ENCODE peak calls at places on chromosomes 2 and 18, in six cellular contexts. U is psoas muscle, R is AG04450, E is cardiac muscle cell, T is A549, K is fibroblast of villous mesenchyme. G is an unnamed sample.

GRCh38 chr2:74685408-74685807 is 31.4 kb downstream of the SEMA4F start:
- DNase-seq in U (no peak), R (no peak), E (no peak), T (no peak), K (no peak), G (no peak)

GRCh38 chr2:15705310-15705709 is 113.6 kb downstream of the DDX1 start:
- DNase-seq in U (no peak), R (no peak), E (no peak), T (no peak), K (no peak), G (no peak)

GRCh38 chr18:10953672-10954071 is 195.7 kb downstream of the PIEZO2 start:
- DNase-seq in U (no peak), R (no peak), E (no peak), T (no peak), K (peak; percentile 13), G (no peak)

GRCh38 chr2:128638741-128639477 is 320.2 kb upstream of the HS6ST1 start:
- DNase-seq in U (no peak), R (no peak), E (no peak), T (no peak), K (no peak), G (peak; percentile 98)

GRCh38 chr2:235595420-235596010 is 101.7 kb downstream of the AGAP1 start:
- DNase-seq in U (peak; percentile 80), R (peak; percentile 51), E (peak; percentile 86), T (peak; percentile 56), K (peak; percentile 81), G (peak; percentile 66)

GRCh38 chr18:10230072-10230471 is 224.4 kb upstream of the APCDD1 start:
- DNase-seq in U (no peak), R (peak; percentile 4), E (peak; percentile 89), T (no peak), K (peak; percentile 91), G (peak; percentile 18)

GRCh38 chr2:110858135-110858737 is 125.9 kb downstream of the ACOXL start:
- DNase-seq in U (no peak), R (no peak), E (no peak), T (no peak), K (no peak), G (no peak)

GRCh38 chr2:72757177-72757775 is 68.6 kb downstream of the EXOC6B start:
- DNase-seq in U (no peak), R (no peak), E (peak; percentile 98), T (peak; percentile 29), K (peak; percentile 82), G (no peak)

GRCh38 chr2:207239754-207240494 is 74.2 kb upstream of the KLF7 start:
- DNase-seq in U (no peak), R (no peak), E (peak; percentile 70), T (no peak), K (peak; percentile 37), G (no peak)

GRCh38 chr2:29129586-29130281 is 14.5 kb downstream of the CLIP4 start:
- DNase-seq in U (no peak), R (no peak), E (peak; percentile 29), T (no peak), K (no peak), G (no peak)

GRCh38 chr18:51350081-51350480 is 152.6 kb upstream of the MEX3C start:
- DNase-seq in U (no peak), R (no peak), E (no peak), T (no peak), K (no peak), G (no peak)

GRCh38 chr2:101776172-101777043 is 78.9 kb downstream of the MAP4K4 start:
- DNase-seq in U (no peak), R (no peak), E (peak; percentile 55), T (peak; percentile 21), K (no peak), G (no peak)

GRCh38 chr2:12587729-12588522 is 128.8 kb upstream of the TRIB2 start:
- DNase-seq in U (no peak), R (peak; percentile 80), E (peak; percentile 90), T (no peak), K (peak; percentile 85), G (no peak)
- H3K4me3 ChIP-seq in U (no peak overlapping the region), R (peak overlapping the region; percentile 8), E (no peak overlapping the region), T (no peak overlapping the region), K (no peak overlapping the region), G (no peak overlapping the region)

GRCh38 chr2:241617431-241618154 is 19.4 kb downstream of the THAP4 start:
- DNase-seq in U (peak; percentile 71), R (no peak), E (peak; percentile 17), T (no peak), K (no peak), G (no peak)
- H3K4me3 ChIP-seq in U (peak overlapping the region; percentile 60), R (no peak overlapping the region), E (peak overlapping the region; percentile 27), T (no peak overlapping the region), K (no peak overlapping the region), G (no peak overlapping the region)

GRCh38 chr2:200525066-200525465 is 941 bp upstream of the SGO2 start:
- DNase-seq in U (no peak), R (peak; percentile 11), E (no peak), T (no peak), K (peak; percentile 5), G (no peak)
- H3K4me3 ChIP-seq in U (peak overlapping the region; percentile 87), R (no peak overlapping the region), E (no peak overlapping the region), T (peak overlapping the region; percentile 64), K (no peak overlapping the region), G (no peak overlapping the region)

DNA sequence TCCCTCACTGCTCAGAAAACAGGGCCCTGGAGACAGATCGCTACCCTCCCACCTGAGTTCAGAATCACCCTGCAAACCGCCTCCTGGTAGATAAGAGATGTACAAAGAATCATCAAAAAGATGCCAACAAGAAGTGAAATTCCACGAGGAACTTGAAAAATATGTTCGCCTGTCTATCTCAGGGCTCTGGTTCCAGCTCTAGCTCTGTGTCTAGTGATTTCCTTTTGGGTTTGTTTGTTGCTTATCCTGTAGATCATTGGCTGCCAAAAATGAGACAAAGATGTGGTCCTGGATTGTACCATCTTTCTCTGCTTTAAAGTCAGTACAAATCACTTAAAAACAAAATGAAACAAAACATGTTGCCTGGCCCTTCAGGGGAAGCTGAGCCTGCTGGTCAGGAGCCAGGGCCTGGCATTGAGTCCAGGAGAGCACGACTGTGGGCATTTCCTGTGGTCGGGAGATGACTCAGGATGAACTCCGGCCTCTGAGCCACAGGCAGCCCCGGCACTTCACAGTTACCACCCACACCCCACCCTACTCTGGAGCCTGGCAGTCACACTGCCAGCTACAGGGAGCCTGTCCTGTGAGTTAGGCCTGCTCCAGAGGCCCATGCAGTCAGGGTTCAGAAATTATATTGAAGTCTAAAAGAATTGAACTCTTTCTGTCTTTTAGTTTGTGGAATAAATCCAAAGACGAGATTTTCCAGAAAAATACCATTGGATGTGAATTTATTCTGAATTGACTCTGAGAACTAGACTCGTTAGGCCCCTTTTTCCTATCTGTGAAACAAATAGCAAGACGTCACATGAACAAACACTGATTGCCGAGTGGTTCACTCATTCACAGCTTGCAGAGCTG is 8.0 kb upstream of the ITGB6 start:
- DNase-seq in U (peak; percentile 91), R (peak; percentile 56), E (peak; percentile 89), T (peak; percentile 87), K (peak; percentile 85), G (no peak)
- H3K4me3 ChIP-seq in U (peak overlapping the region; percentile 11), R (no peak overlapping the region), E (no peak overlapping the region), T (no peak overlapping the region), K (no peak overlapping the region), G (no peak overlapping the region)

GRCh38 chr2:120740375-120740764 is 4.7 kb downstream of the GLI2 start:
- DNase-seq in U (no peak), R (no peak), E (no peak), T (no peak), K (no peak), G (no peak)

GRCh38 chr2:120737802-120738516 is 2.3 kb downstream of the GLI2 start:
- DNase-seq in U (no peak), R (no peak), E (peak; percentile 45), T (no peak), K (peak; percentile 29), G (no peak)

GRCh38 chr2:120736955-120737801 is 1.5 kb downstream of the GLI2 start:
- DNase-seq in U (peak; percentile 64), R (peak; percentile 81), E (peak; percentile 93), T (peak; percentile 54), K (peak; percentile 92), G (peak; percentile 79)

GRCh38 chr2:120740765-120741513 is 5.3 kb downstream of the GLI2 start:
- DNase-seq in U (no peak), R (no peak), E (peak; percentile 55), T (no peak), K (peak; percentile 53), G (no peak)

DNA sequence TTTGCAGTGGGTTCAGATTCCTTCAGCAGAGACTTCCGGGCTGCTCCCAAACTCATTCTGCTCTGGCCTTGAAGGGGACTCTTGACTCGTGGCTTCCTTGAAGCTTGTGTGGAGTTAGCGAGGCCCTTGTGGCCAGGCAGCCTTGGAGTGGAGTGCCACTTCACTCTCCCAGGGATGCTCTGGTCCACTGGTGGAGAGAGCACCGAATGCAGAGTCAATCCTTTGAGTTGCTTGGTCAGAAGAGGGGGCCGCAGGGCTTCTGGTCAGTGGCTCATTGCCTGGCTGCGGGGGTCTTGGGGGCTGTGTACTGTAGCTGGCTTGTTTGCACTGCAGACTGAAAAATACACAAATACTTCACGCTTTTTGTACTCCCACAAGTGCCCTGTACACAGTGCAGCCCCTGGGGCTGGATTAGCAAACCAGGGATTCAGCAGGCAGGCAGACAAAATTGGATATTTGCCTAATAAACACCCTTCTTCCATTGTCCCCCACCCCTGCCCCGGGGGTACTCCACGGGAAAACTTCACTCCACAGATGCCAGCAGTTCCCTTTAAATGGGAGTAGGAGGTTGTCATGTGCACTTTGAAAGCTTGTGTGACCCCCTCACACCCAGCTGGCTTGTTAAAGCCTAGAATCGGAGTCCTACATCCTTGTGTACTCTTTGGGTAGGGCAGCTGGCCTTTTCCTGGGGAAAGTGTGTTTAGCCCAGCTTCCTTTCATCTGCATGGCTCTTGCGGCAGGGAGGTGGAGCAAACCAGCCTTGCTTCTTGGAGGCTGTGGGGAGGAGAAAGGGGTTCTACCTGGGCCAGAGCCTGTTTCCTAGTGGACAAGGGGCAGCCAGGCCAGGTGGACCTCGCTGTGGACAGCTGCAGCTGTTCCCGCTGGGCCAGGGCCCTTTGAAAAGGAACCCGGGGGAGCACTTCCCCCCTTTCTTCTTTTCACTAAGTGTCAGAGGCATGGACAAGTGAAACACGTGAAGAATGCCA is 3.4 kb downstream of the GLI2 start:
- DNase-seq in U (no peak), R (no peak), E (no peak), T (no peak), K (peak; percentile 66), G (no peak)
- H3K4me3 ChIP-seq in U (no peak overlapping the region), R (peak overlapping the region; percentile 5), E (no peak overlapping the region), T (peak overlapping the region; percentile 73), K (peak overlapping the region; percentile 88), G (no peak overlapping the region)

GRCh38 chr18:3526421-3527354 is 76.7 kb downstream of the TGIF1 start:
- DNase-seq in U (no peak), R (peak; percentile 33), E (peak; percentile 79), T (no peak), K (peak; percentile 29), G (no peak)
- H3K4me3 ChIP-seq in U (peak overlapping the region; percentile 17), R (no peak overlapping the region), E (no peak overlapping the region), T (no peak overlapping the region), K (no peak overlapping the region), G (no peak overlapping the region)

G was measured in NT2/D1.